ENCODE peak calls at places on chromosomes 16 and 17, in seven cellular contexts. V is astrocyte, D is BJ, N is cardiac muscle cell, E is MM.1S, C is lung, F is A549. O is an unnamed sample.

GRCh38 chr16:85347213-85347591 is 234.9 kb upstream of the CIBAR2 start:
- DNase-seq in E (no peak), D (no peak), C (no peak), N (peak; percentile 34), V (no peak), F (peak; percentile 52), O (no peak)

GRCh38 chr17:32112416-32112815 is 29.9 kb upstream of the RHOT1 start:
- DNase-seq in D (no peak), C (no peak), N (no peak), F (no peak), V (no peak), E (no peak), O (no peak)

GRCh38 chr16:278863-279366 is 1.5 kb upstream of the ARHGDIG start:
- DNase-seq in C (peak; percentile 34), N (peak; percentile 79), V (peak; percentile 29), D (no peak), F (peak; percentile 80), E (no peak), O (peak; percentile 2)

GRCh38 chr17:49913226-49914095 is 55.5 kb upstream of the DLX4 start:
- DNase-seq in C (no peak), D (no peak), V (peak; percentile 64), F (peak; percentile 45), E (no peak), N (no peak), O (peak; percentile 20)

GRCh38 chr17:76688165-76688622 is 22.6 kb downstream of the MXRA7 start:
- DNase-seq in V (no peak), N (no peak), C (no peak), D (no peak), E (no peak), F (peak; percentile 38), O (no peak)

GRCh38 chr17:1486802-1487695 is 5.4 kb downstream of the MYO1C start:
- DNase-seq in N (peak; percentile 49), E (no peak), F (peak; percentile 92), V (peak; percentile 50), C (peak; percentile 84), D (no peak), O (no peak)

GRCh38 chr16:78259883-78260282 is 160.4 kb downstream of the WWOX start:
- DNase-seq in F (no peak), E (no peak), V (no peak), C (no peak), D (no peak), N (peak; percentile 18), O (no peak)

GRCh38 chr17:77356109-77356689 is 215.4 kb downstream of the SEC14L1 start:
- DNase-seq in C (peak; percentile 28), D (no peak), N (no peak), F (peak; percentile 42), V (no peak), E (no peak), O (no peak)

GRCh38 chr17:74526681-74527080 is 4.6 kb downstream of the CD300LB start:
- DNase-seq in F (no peak), V (no peak), D (no peak), N (no peak), E (no peak), C (no peak), O (no peak)

GRCh38 chr16:21703589-21704174 is 39.9 kb downstream of the OTOA start:
- DNase-seq in V (no peak), F (no peak), N (no peak), E (peak; percentile 21), C (no peak), D (no peak), O (no peak)

GRCh38 chr17:59378621-59379194 is 47.3 kb downstream of the YPEL2 start:
- DNase-seq in D (peak; percentile 80), C (no peak), E (no peak), V (peak; percentile 91), N (no peak), F (no peak), O (no peak)

GRCh38 chr17:59508999-59509398 is 56.4 kb upstream of the DHX40 start:
- DNase-seq in C (no peak), F (no peak), N (no peak), V (no peak), E (no peak), D (no peak), O (no peak)

GRCh38 chr17:2929881-2930533 is 133.4 kb downstream of the OR1D5 start:
- DNase-seq in E (no peak), N (peak; percentile 57), V (no peak), C (no peak), F (peak; percentile 71), D (no peak), O (no peak)

GRCh38 chr17:31917065-31917529 is 15.6 kb upstream of the UTP6 start:
- DNase-seq in F (no peak), C (no peak), V (no peak), N (no peak), E (no peak), D (no peak), O (no peak)

GRCh38 chr17:2423271-2423670 is 22.4 kb upstream of the MNT start:
- DNase-seq in F (no peak), E (no peak), N (no peak), D (no peak), V (no peak), C (no peak), O (no peak)

GRCh38 chr17:37388266-37388665 is 12.5 kb downstream of the C17orf78 start:
- DNase-seq in C (no peak), N (no peak), F (no peak), V (peak; percentile 65), E (no peak), D (no peak), O (no peak)

GRCh38 chr16:54466233-54466632 is 179.6 kb upstream of the IRX3 start:
- DNase-seq in V (no peak), D (no peak), F (no peak), C (no peak), N (no peak), E (no peak), O (no peak)

GRCh38 chr17:34654871-34655270 is 75.5 kb downstream of the TMEM132E start:
- DNase-seq in E (no peak), N (peak; percentile 17), C (no peak), F (no peak), V (no peak), D (no peak), O (no peak)

GRCh38 chr17:68484458-68484857 is 27.2 kb upstream of the WIPI1 start:
- DNase-seq in D (no peak), F (no peak), E (no peak), V (no peak), N (no peak), C (no peak), O (no peak)

GRCh38 chr16:6682142-6682811 is 650.4 kb upstream of the RBFOX1 start:
- DNase-seq in D (no peak), F (peak; percentile 14), N (peak; percentile 74), V (no peak), C (no peak), E (peak; percentile 45), O (no peak)

GRCh38 chr16:76318565-76318964 is 41.4 kb downstream of the CNTNAP4 start:
- DNase-seq in D (no peak), N (no peak), E (no peak), V (no peak), C (no peak), F (no peak), O (no peak)

GRCh38 chr17:57404073-57404472 is 147.8 kb downstream of the MSI2 start:
- DNase-seq in N (no peak), V (no peak), C (no peak), E (no peak), D (no peak), F (peak; percentile 33), O (no peak)

GRCh38 chr16:28977703-28978641 is 3.4 kb downstream of the SPNS1 start:
- DNase-seq in F (no peak), D (no peak), N (peak; percentile 30), E (peak; percentile 30), C (no peak), V (no peak), O (no peak)

GRCh38 chr17:63189930-63190329 is 223.9 kb downstream of the TANC2 start:
- DNase-seq in F (no peak), D (no peak), N (no peak), E (no peak), V (no peak), C (no peak), O (no peak)

GRCh38 chr16:50438041-50438437 is 69.3 kb upstream of the BRD7 start:
- DNase-seq in D (no peak), F (no peak), N (no peak), C (no peak), V (no peak), E (no peak), O (no peak)

GRCh38 chr17:50618300-50618699 is 16.4 kb upstream of the ABCC3 start:
- DNase-seq in D (no peak), V (no peak), C (no peak), E (no peak), N (no peak), F (no peak), O (no peak)

GRCh38 chr16:69318911-69319289 is 7.8 kb downstream of the VPS4A start:
- DNase-seq in E (no peak), V (no peak), N (no peak), F (no peak), D (no peak), C (no peak), O (no peak)

DNA sequence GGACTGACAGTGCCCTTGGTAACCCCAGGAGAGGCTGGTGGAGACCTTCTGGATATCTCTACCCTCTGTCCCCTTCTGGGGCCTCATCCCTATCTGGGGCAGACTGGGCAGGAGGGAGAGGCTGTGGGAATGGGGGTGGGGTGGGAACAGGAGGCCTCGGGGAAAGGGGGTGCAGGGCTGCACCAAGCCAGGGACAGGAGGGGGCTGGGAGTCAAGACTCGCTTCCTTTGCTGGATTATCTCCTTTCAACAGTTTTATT is 24.8 kb downstream of the G6PC3 start:
- DNase-seq in N (no peak), E (no peak), V (no peak), C (no peak), D (no peak), F (no peak), O (no peak)
- H3K4me3 ChIP-seq in N (no peak overlapping the region), E (no peak overlapping the region), V (no peak overlapping the region), C (no peak overlapping the region), D (no peak overlapping the region), F (peak overlapping the region; percentile 30), O (no peak overlapping the region)

GRCh38 chr17:42674755-42675347 is 1.9 kb downstream of the PLEKHH3 start:
- DNase-seq in D (no peak), V (no peak), C (no peak), F (no peak), N (no peak), E (no peak), O (no peak)
- H3K4me3 ChIP-seq in D (peak overlapping the region; percentile 83), V (peak overlapping the region; percentile 91), C (peak overlapping the region; percentile 76), F (peak overlapping the region; percentile 87), N (peak overlapping the region; percentile 43), E (peak overlapping the region; percentile 100), O (peak overlapping the region; percentile 63)

GRCh38 chr16:27209591-27209990 is 6.3 kb downstream of the KDM8 start:
- DNase-seq in F (no peak), D (no peak), N (no peak), E (no peak), C (no peak), V (no peak), O (no peak)
- H3K4me3 ChIP-seq in F (no peak overlapping the region), D (no peak overlapping the region), N (no peak overlapping the region), E (no peak overlapping the region), C (no peak overlapping the region), V (no peak overlapping the region), O (no peak overlapping the region)

GRCh38 chr16:64409762-64410161 is 712.1 kb downstream of the CDH11 start:
- DNase-seq in F (no peak), E (no peak), V (no peak), D (no peak), N (peak; percentile 4), C (no peak), O (no peak)
- H3K4me3 ChIP-seq in F (no peak overlapping the region), E (no peak overlapping the region), V (no peak overlapping the region), D (no peak overlapping the region), N (no peak overlapping the region), C (no peak overlapping the region), O (no peak overlapping the region)